ENCODE peak calls at places on chromosomes 16 and 17, in ten cellular contexts. D, W, E, C, P, Q, B, I, J and N are unnamed samples.
A peak's percentile ranks its signal among the peaks of the same experiment; 100 is the strongest.

GRCh38 chr17:72560303-72561247 is 439.8 kb downstream of the SOX9 start:
- DNase-seq in D (no peak), W (no peak), E (peak; percentile 63), C (peak; percentile 93), P (peak; percentile 68), Q (peak; percentile 92), B (no peak), I (no peak), J (peak; percentile 57), N (peak; percentile 50)

GRCh38 chr16:29857133-29857760 is 5.8 kb downstream of the CDIPT start:
- DNase-seq in D (no peak), W (no peak), E (no peak), C (no peak), P (no peak), Q (no peak), B (no peak), I (no peak), J (no peak), N (no peak)

GRCh38 chr16:52498640-52499039 is 48.3 kb downstream of the TOX3 start:
- DNase-seq in D (no peak), W (no peak), E (peak; percentile 36), C (no peak), P (no peak), Q (no peak), B (no peak), I (no peak), J (no peak), N (no peak)

GRCh38 chr16:23131841-23132576 is 17.2 kb downstream of the USP31 start:
- DNase-seq in D (no peak), W (no peak), E (no peak), C (no peak), P (no peak), Q (no peak), B (no peak), I (no peak), J (no peak), N (no peak)

GRCh38 chr16:1056196-1056595 is 16.4 kb upstream of the SSTR5 start:
- DNase-seq in D (no peak), W (no peak), E (no peak), C (no peak), P (no peak), Q (no peak), B (no peak), I (no peak), J (no peak), N (no peak)

GRCh38 chr17:77266891-77267341 is 126.1 kb downstream of the SEC14L1 start:
- DNase-seq in D (no peak), W (no peak), E (peak; percentile 49), C (no peak), P (no peak), Q (peak; percentile 92), B (no peak), I (no peak), J (no peak), N (no peak)

GRCh38 chr17:79388556-79389295 is 222.1 kb downstream of the RBFOX3 start:
- DNase-seq in D (no peak), W (no peak), E (peak; percentile 90), C (peak; percentile 64), P (peak; percentile 34), Q (peak; percentile 95), B (no peak), I (peak; percentile 60), J (peak; percentile 78), N (peak; percentile 75)

GRCh38 chr17:1896243-1897163 is 66.7 kb downstream of the RPA1 start:
- DNase-seq in D (no peak), W (no peak), E (no peak), C (no peak), P (peak; percentile 10), Q (no peak), B (no peak), I (no peak), J (no peak), N (no peak)

GRCh38 chr16:12573730-12574383 is 229.8 kb downstream of the CPPED1 start:
- DNase-seq in D (peak; percentile 19), W (no peak), E (peak; percentile 67), C (peak; percentile 79), P (peak; percentile 86), Q (peak; percentile 91), B (peak; percentile 61), I (peak; percentile 33), J (peak; percentile 69), N (peak; percentile 75)

GRCh38 chr16:4601317-4602186 is 13.1 kb downstream of the UBALD1 start:
- DNase-seq in D (no peak), W (no peak), E (no peak), C (no peak), P (no peak), Q (peak; percentile 51), B (no peak), I (peak; percentile 70), J (no peak), N (no peak)

GRCh38 chr16:90018297-90019200 is 707 bp downstream of the DBNDD1 start:
- DNase-seq in D (no peak), W (no peak), E (peak; percentile 57), C (peak; percentile 64), P (no peak), Q (peak; percentile 79), B (no peak), I (no peak), J (no peak), N (peak; percentile 66)

GRCh38 chr17:17225901-17226300 is 11.1 kb downstream of the FLCN start:
- DNase-seq in D (no peak), W (no peak), E (no peak), C (no peak), P (no peak), Q (no peak), B (no peak), I (no peak), J (no peak), N (no peak)

GRCh38 chr17:61411114-61411943 is 11.7 kb downstream of the TBX2 start:
- DNase-seq in D (peak; percentile 31), W (no peak), E (peak; percentile 61), C (peak; percentile 51), P (no peak), Q (peak; percentile 94), B (peak; percentile 87), I (peak; percentile 66), J (peak; percentile 85), N (peak; percentile 80)

GRCh38 chr16:67661101-67661661 is 421 bp downstream of the PARD6A start:
- DNase-seq in D (no peak), W (no peak), E (peak; percentile 59), C (no peak), P (no peak), Q (peak; percentile 89), B (no peak), I (no peak), J (peak; percentile 40), N (peak; percentile 69)

GRCh38 chr16:27465483-27465879 is 63.5 kb downstream of the IL21R start:
- DNase-seq in D (no peak), W (no peak), E (no peak), C (no peak), P (no peak), Q (no peak), B (no peak), I (no peak), J (no peak), N (peak; percentile 61)

GRCh38 chr17:28968269-28968913 is 17.1 kb upstream of the PHF12 start:
- DNase-seq in D (no peak), W (no peak), E (no peak), C (no peak), P (no peak), Q (peak; percentile 74), B (no peak), I (no peak), J (no peak), N (no peak)

GRCh38 chr17:28188841-28189263 is 130.1 kb upstream of the TMEM97 start:
- DNase-seq in D (no peak), W (no peak), E (no peak), C (no peak), P (no peak), Q (no peak), B (no peak), I (no peak), J (no peak), N (no peak)

DNA sequence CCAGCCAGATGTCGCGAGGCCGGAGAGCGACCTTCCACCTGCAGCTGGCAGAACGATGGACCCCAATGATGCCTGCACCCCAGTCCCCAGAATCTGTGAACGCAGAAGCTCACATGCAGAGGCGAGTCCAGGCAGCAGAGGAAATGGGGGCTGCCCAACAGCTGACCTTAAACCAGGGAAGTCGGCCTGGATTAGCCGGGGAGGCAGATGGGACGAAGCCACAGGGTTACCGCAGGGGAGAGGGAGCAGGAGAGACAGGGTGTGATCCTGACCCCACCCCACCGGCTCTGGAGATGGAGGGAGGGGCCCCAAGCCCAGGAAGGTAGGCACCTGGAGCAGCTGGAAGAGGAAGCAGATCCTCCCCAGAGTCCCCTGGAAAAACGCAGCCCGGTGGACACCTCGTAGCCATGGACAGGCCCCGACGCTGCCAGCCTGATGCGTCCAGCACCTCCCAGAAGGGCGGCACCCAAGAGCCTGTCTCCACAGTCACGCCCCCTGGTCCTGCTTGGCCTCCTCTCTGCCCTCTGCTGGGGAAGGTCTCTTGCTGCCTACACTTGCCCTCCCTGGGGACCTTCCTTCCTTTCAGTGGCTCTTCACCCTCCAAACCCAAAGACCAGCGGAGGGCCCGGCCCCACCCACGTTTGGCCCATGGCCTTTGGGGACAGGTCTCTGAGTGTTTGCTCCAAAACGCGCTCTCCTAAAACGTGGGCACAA is 37.3 kb downstream of the PIEZO1 start:
- DNase-seq in D (no peak), W (no peak), E (no peak), C (peak; percentile 36), P (peak; percentile 66), Q (peak; percentile 90), B (no peak), I (no peak), J (no peak), N (peak; percentile 85)
- TF ChIP-seq CTCF in D (no peak), W (no peak), E (no peak), C (no peak), P (peak; percentile 63), Q (peak; percentile 73), B (no peak), I (no peak), J (peak; percentile 29), N (peak; percentile 77)

DNA sequence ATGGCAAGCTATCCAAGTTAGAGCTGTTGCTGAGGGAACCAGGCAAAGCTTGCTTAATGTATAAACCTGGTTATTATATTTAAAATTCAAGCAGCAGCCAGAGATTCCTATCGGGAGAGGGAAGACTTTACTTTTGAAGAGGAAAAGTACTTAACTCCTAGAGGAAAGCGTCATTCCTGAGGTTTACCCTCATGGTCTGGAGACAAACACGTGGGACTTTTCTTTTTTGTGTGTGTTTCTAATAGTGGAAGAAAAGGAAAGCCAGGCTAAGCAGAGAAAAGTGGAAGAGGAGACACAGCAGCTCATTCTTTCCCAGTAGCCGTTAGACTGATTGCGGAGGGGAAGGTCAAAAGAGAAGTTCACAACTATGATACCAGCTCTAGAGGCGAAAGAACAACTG is 40.0 kb upstream of the MYH10 start:
- DNase-seq in D (no peak), W (no peak), E (no peak), C (no peak), P (no peak), Q (no peak), B (no peak), I (no peak), J (no peak), N (no peak)
- TF ChIP-seq CTCF in D (no peak), W (no peak), E (no peak), C (no peak), P (no peak), Q (no peak), B (no peak), I (no peak), J (no peak), N (no peak)

GRCh38 chr16:13896543-13897182 is 23.3 kb upstream of the ERCC4 start:
- DNase-seq in D (no peak), W (no peak), E (no peak), C (no peak), P (peak; percentile 25), Q (peak; percentile 51), B (no peak), I (no peak), J (no peak), N (no peak)
- TF ChIP-seq CTCF in D (no peak), W (no peak), E (no peak), C (no peak), P (peak; percentile 44), Q (peak; percentile 50), B (no peak), I (no peak), J (peak; percentile 50), N (peak; percentile 37)

GRCh38 chr17:31446195-31446967 is 54.9 kb downstream of the RAB11FIP4 start:
- DNase-seq in D (no peak), W (no peak), E (no peak), C (no peak), P (no peak), Q (no peak), B (no peak), I (no peak), J (no peak), N (no peak)
- TF ChIP-seq CTCF in D (no peak), W (no peak), E (no peak), C (no peak), P (peak; percentile 48), Q (peak; percentile 53), B (no peak), I (no peak), J (no peak), N (no peak)